ENCODE peak calls at places on chromosomes 6 and 20, in nine cellular contexts. O is neuronal stem cell, R is naive B cell, P is neural progenitor cell, V is C1 segment of cervical spinal cord, L is type B pancreatic cell, Q is fibroblast of lung, J is upper lobe of right lung, M is CMK. F is an unnamed sample.

GRCh38 chr6:20302702-20303251 is 90.5 kb upstream of the MBOAT1 start:
- DNase-seq in O (no peak), R (no peak), P (no peak), V (no peak), L (no peak), Q (peak; percentile 81), J (no peak), M (no peak), F (no peak)

GRCh38 chr6:24428615-24429014 is 25.9 kb downstream of the MRS2 start:
- DNase-seq in O (no peak), R (no peak), P (no peak), V (no peak), L (no peak), Q (peak; percentile 50), J (no peak), M (no peak), F (no peak)

GRCh38 chr20:47799116-47799715 is 13.9 kb upstream of the SULF2 start:
- DNase-seq in O (no peak), R (no peak), P (no peak), V (no peak), L (no peak), Q (no peak), J (no peak), M (no peak), F (no peak)

GRCh38 chr20:58372836-58373235 is 16.2 kb upstream of the VAPB start:
- DNase-seq in O (peak; percentile 31), R (no peak), P (peak; percentile 76), V (no peak), L (no peak), Q (no peak), J (no peak), M (no peak), F (no peak)

GRCh38 chr6:168089186-168090063 is 10.4 kb upstream of the FRMD1 start:
- DNase-seq in O (no peak), R (no peak), P (no peak), V (no peak), L (no peak), Q (no peak), J (no peak), M (no peak), F (no peak)

GRCh38 chr20:1415667-1416468 is 23.0 kb upstream of the FKBP1A start:
- DNase-seq in O (no peak), R (no peak), P (no peak), V (no peak), L (no peak), Q (peak; percentile 98), J (no peak), M (no peak), F (peak; percentile 17)

GRCh38 chr20:48897298-48898044 is 24.0 kb upstream of the ARFGEF2 start:
- DNase-seq in O (no peak), R (no peak), P (no peak), V (no peak), L (no peak), Q (peak; percentile 95), J (no peak), M (no peak), F (no peak)

GRCh38 chr20:59603727-59604608 is at the start of gene PHACTR3:
- DNase-seq in O (peak; percentile 27), R (no peak), P (peak; percentile 55), V (no peak), L (no peak), Q (no peak), J (no peak), M (no peak), F (no peak)

GRCh38 chr6:170108456-170108855 is 182.4 kb downstream of the DLL1 start:
- DNase-seq in O (no peak), R (no peak), P (no peak), V (no peak), L (peak; percentile 45), Q (no peak), J (no peak), M (no peak), F (no peak)

F was measured in activated T-cell treated with anti-CD3 and anti-CD28 coated beads, Interleukin-2, amount 50 U/mL, for 72 hours.